ENCODE peak calls at places on chromosomes 4 and X, in four cellular contexts. T, S, G and I are unnamed samples.

GRCh38 chrX:1537031-1537715 is at the start of gene P2RY8:
- DNase-seq in T (no peak), S (peak; percentile 91), G (no peak), I (peak; percentile 40)

GRCh38 chr4:8819019-8819418 is 52.6 kb downstream of the HMX1 start:
- DNase-seq in T (no peak), S (no peak), G (peak; percentile 1), I (no peak)

GRCh38 chr4:168421671-168422070 is 58.6 kb downstream of the DDX60L start:
- DNase-seq in T (no peak), S (no peak), G (no peak), I (peak; percentile 4)

GRCh38 chr4:80062527-80062926 is 10.5 kb downstream of the ANTXR2 start:
- DNase-seq in T (no peak), S (no peak), G (no peak), I (peak; percentile 76)

GRCh38 chr4:7270121-7270520 is 77.8 kb downstream of the SORCS2 start:
- DNase-seq in T (no peak), S (no peak), G (no peak), I (no peak)

GRCh38 chr4:182325397-182325796 is 82.2 kb downstream of the TENM3 start:
- DNase-seq in T (no peak), S (no peak), G (no peak), I (no peak)

GRCh38 chrX:152037183-152037582 is 62.7 kb upstream of the GABRE start:
- DNase-seq in T (peak; percentile 0), S (no peak), G (no peak), I (no peak)

GRCh38 chrX:2500091-2500680 is 590 bp downstream of the DHRSX start:
- DNase-seq in T (peak; percentile 64), S (peak; percentile 62), G (peak; percentile 71), I (peak; percentile 89)

GRCh38 chrX:150482537-150483217 is 85.7 kb upstream of the MTM1 start:
- DNase-seq in T (no peak), S (no peak), G (no peak), I (peak; percentile 73)

GRCh38 chrX:103344606-103345005 is 11.7 kb upstream of the TCEAL9 start:
- DNase-seq in T (no peak), S (no peak), G (no peak), I (no peak)

GRCh38 chrX:103585421-103586313 is at the start of gene TCEAL4:
- DNase-seq in T (peak; percentile 61), S (peak; percentile 49), G (peak; percentile 60), I (peak; percentile 64)

GRCh38 chrX:2696698-2697215 is 5.7 kb downstream of the CD99 start:
- DNase-seq in T (no peak), S (peak; percentile 38), G (no peak), I (peak; percentile 96)

GRCh38 chr4:161869511-161869910 is 294.3 kb downstream of the FSTL5 start:
- DNase-seq in T (no peak), S (no peak), G (no peak), I (no peak)

GRCh38 chr4:132982151-132982550 is 166.9 kb upstream of the PCDH10 start:
- DNase-seq in T (peak; percentile 74), S (no peak), G (no peak), I (no peak)

GRCh38 chr4:183855651-183856190 is 49.4 kb upstream of the STOX2 start:
- DNase-seq in T (no peak), S (no peak), G (no peak), I (no peak)

GRCh38 chr4:10079256-10079655 is 37.3 kb downstream of the WDR1 start:
- DNase-seq in T (no peak), S (no peak), G (no peak), I (no peak)

GRCh38 chrX:74613350-74614192 is 853 bp downstream of the RLIM start:
- DNase-seq in T (peak; percentile 19), S (peak; percentile 39), G (peak; percentile 29), I (peak; percentile 68)

GRCh38 chrX:132169554-132169953 is 41.7 kb upstream of the FRMD7 start:
- DNase-seq in T (no peak), S (no peak), G (no peak), I (no peak)

GRCh38 chr4:20254517-20255250 is 3.0 kb downstream of the SLIT2 start:
- DNase-seq in T (peak; percentile 75), S (no peak), G (peak; percentile 75), I (peak; percentile 78)

GRCh38 chr4:80709082-80709869 is 321.2 kb upstream of the BMP3 start:
- DNase-seq in T (no peak), S (no peak), G (no peak), I (no peak)

GRCh38 chr4:185464887-185465286 is 6.6 kb downstream of the CCDC110 start:
- DNase-seq in T (no peak), S (no peak), G (no peak), I (no peak)

GRCh38 chr4:64360664-64361398 is 48.4 kb downstream of the TECRL start:
- DNase-seq in T (no peak), S (no peak), G (no peak), I (no peak)

GRCh38 chr4:54187148-54187547 is 41.9 kb upstream of the PDGFRA start:
- DNase-seq in T (no peak), S (no peak), G (no peak), I (no peak)

GRCh38 chr4:112504807-112505206 is 11.2 kb downstream of the NEUROG2 start:
- DNase-seq in T (no peak), S (no peak), G (no peak), I (no peak)

GRCh38 chr4:121192500-121192899 is 28.4 kb upstream of the TNIP3 start:
- DNase-seq in T (peak; percentile 67), S (peak; percentile 54), G (peak; percentile 56), I (peak; percentile 73)

GRCh38 chr4:74038161-74039064 is at the start of gene CXCL3:
- DNase-seq in T (peak; percentile 87), S (no peak), G (peak; percentile 84), I (peak; percentile 69)

GRCh38 chr4:125666635-125667034 is 351.9 kb downstream of the FAT4 start:
- DNase-seq in T (no peak), S (no peak), G (no peak), I (no peak)

GRCh38 chrX:10832103-10832502 is 211.7 kb upstream of the MID1 start:
- DNase-seq in T (no peak), S (no peak), G (no peak), I (peak; percentile 14)

GRCh38 chrX:10833299-10834169 is 213.1 kb upstream of the MID1 start:
- DNase-seq in T (peak; percentile 65), S (no peak), G (peak; percentile 55), I (peak; percentile 61)

GRCh38 chrX:10828640-10829039 is 208.3 kb upstream of the MID1 start:
- DNase-seq in T (no peak), S (no peak), G (no peak), I (no peak)
- TF ChIP-seq EZH2phosphoT487 in T (no peak), S (no peak), G (no peak), I (no peak)

DNA sequence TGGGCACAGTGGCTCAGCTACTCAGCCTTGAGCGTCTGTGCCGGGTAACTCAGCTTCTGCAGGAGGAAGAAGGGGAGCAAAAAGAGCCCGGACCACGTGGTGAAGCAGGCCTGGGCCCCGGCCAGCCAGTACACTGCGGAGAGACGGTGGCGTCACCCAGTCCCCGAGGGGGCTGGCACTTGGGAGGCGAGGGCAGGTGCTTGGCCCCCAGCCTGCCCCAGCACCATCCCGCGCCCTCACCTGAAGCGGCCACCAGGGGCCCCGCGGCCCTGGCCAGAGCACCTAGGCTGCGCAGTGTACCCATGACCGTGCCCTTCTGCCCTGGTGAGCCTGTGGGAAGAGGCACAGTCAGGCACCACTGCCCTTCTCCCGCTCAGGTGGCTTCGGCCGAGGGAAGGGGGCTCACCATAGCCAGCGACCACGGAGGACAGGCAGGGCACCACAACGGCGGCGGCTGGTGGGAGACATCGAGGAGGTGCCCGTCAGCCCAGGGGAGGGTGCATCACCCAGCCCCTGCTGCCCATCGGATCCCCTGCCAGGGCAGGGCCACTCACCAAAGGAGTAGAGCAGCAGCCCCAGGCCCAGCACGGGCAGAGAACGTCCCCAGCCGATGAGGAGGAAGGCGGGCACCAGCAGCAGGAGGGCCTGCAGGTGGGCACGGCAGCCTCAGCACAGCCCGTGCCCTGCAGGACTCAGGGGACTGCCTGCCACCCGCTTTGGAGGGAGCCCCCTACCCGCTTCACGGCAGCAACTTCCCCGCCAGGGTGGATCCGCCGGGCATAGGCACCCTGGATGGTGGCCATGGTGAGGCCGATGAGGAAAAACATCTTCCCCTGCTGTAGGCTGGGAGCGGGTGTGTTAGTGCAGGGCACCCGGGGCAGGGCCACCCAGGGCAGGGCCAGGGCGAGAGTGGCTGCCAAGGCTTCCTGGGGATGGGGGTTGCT is 32.1 kb downstream of the NOP14 start:
- DNase-seq in T (no peak), S (no peak), G (no peak), I (no peak)
- TF ChIP-seq EZH2phosphoT487 in T (no peak), S (no peak), G (no peak), I (no peak)

DNA sequence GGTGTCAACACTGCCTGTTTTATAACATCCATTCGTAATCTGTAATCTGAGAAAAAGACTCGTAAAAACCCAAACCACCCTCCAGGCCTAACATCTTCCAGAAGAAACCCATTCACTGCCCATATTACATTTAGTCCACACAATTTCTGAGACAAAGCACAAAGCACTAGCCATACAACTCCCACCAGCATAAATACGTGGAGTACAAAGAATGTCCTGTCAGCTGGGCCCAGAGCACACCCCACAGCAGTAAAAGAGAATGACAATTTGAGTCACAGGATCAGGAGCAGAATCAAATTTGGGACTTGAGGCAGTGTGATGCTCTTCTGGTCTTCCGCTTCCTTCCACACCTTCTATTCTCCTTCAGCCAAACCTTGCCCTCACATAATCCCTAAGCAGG is 6.8 kb downstream of the MECP2 start:
- DNase-seq in T (no peak), S (no peak), G (no peak), I (no peak)
- TF ChIP-seq EZH2phosphoT487 in T (no peak), S (no peak), G (no peak), I (no peak)

DNA sequence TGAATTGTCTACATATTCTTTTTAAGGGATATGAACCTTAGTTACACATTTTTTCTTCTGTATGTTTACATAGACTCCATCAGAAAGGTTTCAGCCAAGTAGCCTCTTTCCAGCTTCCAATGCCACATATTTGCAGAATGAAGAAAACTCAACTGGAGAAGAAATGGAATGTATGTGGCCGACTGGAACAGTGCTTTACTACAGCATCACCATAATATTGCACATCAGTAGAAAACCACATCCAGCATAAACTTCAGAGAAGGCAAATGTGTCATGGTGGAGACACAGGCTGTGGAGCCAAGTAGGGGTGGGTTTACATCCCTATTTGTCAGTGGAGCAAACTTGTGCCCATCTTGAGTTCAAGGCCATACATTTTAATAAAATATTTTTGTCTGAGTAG is 204.8 kb upstream of the LDB2 start:
- DNase-seq in T (no peak), S (no peak), G (no peak), I (peak; percentile 85)
- TF ChIP-seq EZH2phosphoT487 in T (no peak), S (no peak), G (no peak), I (no peak)